ENCODE peak calls at places on chromosomes 3 and 15, in five cellular contexts. One of them, this sample, is unnamed.

GRCh38 chr3:47571391-47572165 is 7.1 kb downstream of the CSPG5 start:
- DNase-seq in body of pancreas: no peak
- DNase-seq in IMR-90: no peak
- DNase-seq in fibroblast of lung: no peak
- DNase-seq in right atrium auricular region: no peak
- DNase-seq in this sample: no peak

GRCh38 chr15:52052076-52052935 is 33.3 kb downstream of the MAPK6 start:
- DNase-seq in body of pancreas: no peak
- DNase-seq in IMR-90: no peak
- DNase-seq in fibroblast of lung: no peak
- DNase-seq in right atrium auricular region: no peak
- DNase-seq in this sample: no peak

GRCh38 chr3:121645054-121645453 is 15.6 kb downstream of the HCLS1 start:
- DNase-seq in body of pancreas: no peak
- DNase-seq in IMR-90: no peak
- DNase-seq in fibroblast of lung: no peak
- DNase-seq in right atrium auricular region: no peak
- DNase-seq in this sample: no peak

GRCh38 chr3:171960159-171960558 is 79.2 kb upstream of the FNDC3B start:
- DNase-seq in body of pancreas: no peak
- DNase-seq in IMR-90: no peak
- DNase-seq in fibroblast of lung: no peak
- DNase-seq in right atrium auricular region: no peak
- DNase-seq in this sample: no peak

GRCh38 chr3:111998661-111999641 is at the start of gene TAGLN3:
- DNase-seq in body of pancreas: peak; percentile 42
- DNase-seq in IMR-90: no peak
- DNase-seq in fibroblast of lung: no peak
- DNase-seq in right atrium auricular region: no peak
- DNase-seq in this sample: no peak

GRCh38 chr15:52288986-52289385 is 6.6 kb downstream of the MYO5C start:
- DNase-seq in body of pancreas: no peak
- DNase-seq in IMR-90: no peak
- DNase-seq in fibroblast of lung: no peak
- DNase-seq in right atrium auricular region: no peak
- DNase-seq in this sample: no peak

GRCh38 chr3:122789585-122790273 is 3.9 kb downstream of the HSPBAP1 start:
- DNase-seq in body of pancreas: no peak
- DNase-seq in IMR-90: no peak
- DNase-seq in fibroblast of lung: no peak
- DNase-seq in right atrium auricular region: no peak
- DNase-seq in this sample: peak; percentile 54

GRCh38 chr3:175193815-175194518 is 334.8 kb downstream of the NAALADL2 start:
- DNase-seq in body of pancreas: no peak
- DNase-seq in IMR-90: peak; percentile 60
- DNase-seq in fibroblast of lung: peak; percentile 16
- DNase-seq in right atrium auricular region: no peak
- DNase-seq in this sample: peak; percentile 53

GRCh38 chr15:42069025-42069424 is 25.3 kb downstream of the PLA2G4D start:
- DNase-seq in body of pancreas: no peak
- DNase-seq in IMR-90: no peak
- DNase-seq in fibroblast of lung: no peak
- DNase-seq in right atrium auricular region: no peak
- DNase-seq in this sample: no peak

GRCh38 chr3:63814300-63814699 is 4.8 kb upstream of the C3orf49 start:
- DNase-seq in body of pancreas: no peak
- DNase-seq in IMR-90: peak; percentile 18
- DNase-seq in fibroblast of lung: peak; percentile 31
- DNase-seq in right atrium auricular region: no peak
- DNase-seq in this sample: no peak

GRCh38 chr3:49901351-49902339 is 2.0 kb downstream of the MST1R start:
- DNase-seq in body of pancreas: no peak
- DNase-seq in IMR-90: peak; percentile 23
- DNase-seq in fibroblast of lung: peak; percentile 34
- DNase-seq in right atrium auricular region: no peak
- DNase-seq in this sample: no peak

GRCh38 chr3:38003371-38003816 is 12.8 kb downstream of the VILL start:
- DNase-seq in body of pancreas: peak; percentile 67
- DNase-seq in IMR-90: peak; percentile 33
- DNase-seq in fibroblast of lung: peak; percentile 28
- DNase-seq in right atrium auricular region: peak; percentile 78
- DNase-seq in this sample: no peak

GRCh38 chr3:169764164-169764452 is 752 bp downstream of the TERC start:
- DNase-seq in body of pancreas: no peak
- DNase-seq in IMR-90: peak; percentile 29
- DNase-seq in fibroblast of lung: peak; percentile 68
- DNase-seq in right atrium auricular region: no peak
- DNase-seq in this sample: no peak

GRCh38 chr15:57457726-57458125 is 81.4 kb downstream of the CGNL1 start:
- DNase-seq in body of pancreas: no peak
- DNase-seq in IMR-90: no peak
- DNase-seq in fibroblast of lung: no peak
- DNase-seq in right atrium auricular region: no peak
- DNase-seq in this sample: no peak

GRCh38 chr3:52742418-52743041 is 28.2 kb downstream of the NEK4 start:
- DNase-seq in body of pancreas: no peak
- DNase-seq in IMR-90: peak; percentile 34
- DNase-seq in fibroblast of lung: peak; percentile 54
- DNase-seq in right atrium auricular region: no peak
- DNase-seq in this sample: peak; percentile 22

GRCh38 chr3:136305879-136306278 is 55.7 kb downstream of the PCCB start:
- DNase-seq in body of pancreas: no peak
- DNase-seq in IMR-90: peak; percentile 70
- DNase-seq in fibroblast of lung: peak; percentile 79
- DNase-seq in right atrium auricular region: no peak
- DNase-seq in this sample: no peak
- TF ChIP-seq CTCF in body of pancreas: no peak
- TF ChIP-seq CTCF in IMR-90: peak; percentile 87
- TF ChIP-seq CTCF in fibroblast of lung: peak; percentile 76
- TF ChIP-seq CTCF in right atrium auricular region: no peak
- TF ChIP-seq CTCF in this sample: no peak

GRCh38 chr3:64838150-64838735 is 150.4 kb upstream of the ADAMTS9 start:
- DNase-seq in body of pancreas: no peak
- DNase-seq in IMR-90: no peak
- DNase-seq in fibroblast of lung: no peak
- DNase-seq in right atrium auricular region: no peak
- DNase-seq in this sample: no peak
- H3K27ac ChIP-seq in body of pancreas: no peak overlapping the region
- H3K27ac ChIP-seq in IMR-90: no peak overlapping the region
- H3K27ac ChIP-seq in fibroblast of lung: no peak overlapping the region
- H3K27ac ChIP-seq in right atrium auricular region: no peak overlapping the region
- H3K27ac ChIP-seq in this sample: no peak overlapping the region

GRCh38 chr15:89673162-89673506 is 6.0 kb downstream of the PLIN1 start:
- DNase-seq in body of pancreas: no peak
- DNase-seq in IMR-90: no peak
- DNase-seq in fibroblast of lung: no peak
- DNase-seq in right atrium auricular region: peak; percentile 30
- DNase-seq in this sample: no peak
- TF ChIP-seq CTCF in body of pancreas: no peak
- TF ChIP-seq CTCF in IMR-90: peak; percentile 28
- TF ChIP-seq CTCF in fibroblast of lung: peak; percentile 50
- TF ChIP-seq CTCF in right atrium auricular region: peak; percentile 31
- TF ChIP-seq CTCF in this sample: no peak

GRCh38 chr3:194657439-194657838 is 14.6 kb downstream of the LSG1 start:
- DNase-seq in body of pancreas: no peak
- DNase-seq in IMR-90: no peak
- DNase-seq in fibroblast of lung: no peak
- DNase-seq in right atrium auricular region: no peak
- DNase-seq in this sample: no peak
- H3K27ac ChIP-seq in body of pancreas: no peak overlapping the region
- H3K27ac ChIP-seq in IMR-90: no peak overlapping the region
- H3K27ac ChIP-seq in fibroblast of lung: no peak overlapping the region
- H3K27ac ChIP-seq in right atrium auricular region: no peak overlapping the region
- H3K27ac ChIP-seq in this sample: no peak overlapping the region

GRCh38 chr3:106631378-106632083 is 745.7 kb upstream of the CCDC54 start:
- DNase-seq in body of pancreas: no peak
- DNase-seq in IMR-90: no peak
- DNase-seq in fibroblast of lung: no peak
- DNase-seq in right atrium auricular region: no peak
- DNase-seq in this sample: no peak

GRCh38 chr3:106629215-106629832 is 747.9 kb upstream of the CCDC54 start:
- DNase-seq in body of pancreas: no peak
- DNase-seq in IMR-90: no peak
- DNase-seq in fibroblast of lung: no peak
- DNase-seq in right atrium auricular region: no peak
- DNase-seq in this sample: no peak

GRCh38 chr3:106624154-106624553 is 753.1 kb upstream of the CCDC54 start:
- DNase-seq in body of pancreas: no peak
- DNase-seq in IMR-90: no peak
- DNase-seq in fibroblast of lung: no peak
- DNase-seq in right atrium auricular region: no peak
- DNase-seq in this sample: no peak

DNA sequence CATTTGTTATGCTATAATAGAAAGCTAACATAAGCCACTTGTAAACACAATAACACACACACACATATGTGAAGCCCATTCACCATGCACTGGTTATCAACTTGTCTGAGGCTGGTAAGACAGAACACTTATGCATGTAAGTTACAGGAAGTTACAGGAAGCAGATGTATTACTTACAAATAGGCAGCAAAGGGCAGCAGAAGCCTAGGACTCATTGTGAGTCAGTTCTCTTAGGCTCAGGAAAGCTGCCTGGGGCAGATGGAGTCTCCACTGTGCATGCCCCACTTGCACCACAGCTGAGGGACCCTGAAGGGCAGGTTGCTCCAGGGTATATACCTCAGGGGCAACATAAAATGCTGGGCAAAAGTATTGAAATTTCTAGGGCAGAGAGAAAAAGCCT is 748.8 kb upstream of the CCDC54 start:
- DNase-seq in body of pancreas: no peak
- DNase-seq in IMR-90: peak; percentile 78
- DNase-seq in fibroblast of lung: peak; percentile 61
- DNase-seq in right atrium auricular region: no peak
- DNase-seq in this sample: no peak
- TF ChIP-seq CTCF in body of pancreas: no peak
- TF ChIP-seq CTCF in IMR-90: peak; percentile 38
- TF ChIP-seq CTCF in fibroblast of lung: peak; percentile 4
- TF ChIP-seq CTCF in right atrium auricular region: no peak
- TF ChIP-seq CTCF in this sample: no peak

DNA sequence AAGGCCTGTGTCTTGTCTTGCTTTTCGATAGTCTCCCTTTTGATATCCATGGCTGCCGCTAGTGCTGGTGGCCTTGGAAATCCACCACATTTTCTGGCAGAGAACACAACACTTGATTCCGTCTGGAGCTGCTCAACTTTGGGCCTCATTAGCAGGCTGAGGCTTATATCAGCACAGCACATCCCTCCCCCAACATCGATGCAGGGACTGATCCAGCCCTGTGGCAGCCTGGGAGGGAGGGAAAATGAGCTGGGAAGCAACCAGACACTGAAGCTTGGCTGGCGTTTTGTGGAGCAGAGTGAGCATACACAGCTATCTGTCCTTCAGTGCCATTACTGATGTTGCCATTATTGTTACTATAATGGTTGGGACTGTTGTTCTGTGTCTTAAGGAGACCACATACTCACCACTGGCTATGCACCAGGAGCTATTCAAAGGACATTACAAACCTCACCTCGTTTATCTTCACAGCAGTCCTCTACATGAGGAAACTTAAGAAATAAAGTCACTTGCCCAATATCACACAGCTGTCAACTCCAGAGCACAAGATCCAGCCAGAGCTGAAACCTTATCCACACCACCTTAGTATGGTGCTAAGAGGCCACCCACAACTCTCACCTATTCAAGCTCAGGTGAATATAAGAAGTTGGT is 102.9 kb downstream of the SUCLG2 start:
- DNase-seq in body of pancreas: no peak
- DNase-seq in IMR-90: no peak
- DNase-seq in fibroblast of lung: no peak
- DNase-seq in right atrium auricular region: no peak
- DNase-seq in this sample: no peak
- H3K27ac ChIP-seq in body of pancreas: no peak overlapping the region
- H3K27ac ChIP-seq in IMR-90: no peak overlapping the region
- H3K27ac ChIP-seq in fibroblast of lung: no peak overlapping the region
- H3K27ac ChIP-seq in right atrium auricular region: no peak overlapping the region
- H3K27ac ChIP-seq in this sample: no peak overlapping the region

GRCh38 chr3:115169808-115170207 is 22.7 kb upstream of the ZBTB20 start:
- DNase-seq in body of pancreas: no peak
- DNase-seq in IMR-90: no peak
- DNase-seq in fibroblast of lung: peak; percentile 26
- DNase-seq in right atrium auricular region: no peak
- DNase-seq in this sample: no peak
- TF ChIP-seq CTCF in body of pancreas: no peak
- TF ChIP-seq CTCF in IMR-90: peak; percentile 44
- TF ChIP-seq CTCF in fibroblast of lung: no peak
- TF ChIP-seq CTCF in right atrium auricular region: peak; percentile 59
- TF ChIP-seq CTCF in this sample: peak; percentile 38

DNA sequence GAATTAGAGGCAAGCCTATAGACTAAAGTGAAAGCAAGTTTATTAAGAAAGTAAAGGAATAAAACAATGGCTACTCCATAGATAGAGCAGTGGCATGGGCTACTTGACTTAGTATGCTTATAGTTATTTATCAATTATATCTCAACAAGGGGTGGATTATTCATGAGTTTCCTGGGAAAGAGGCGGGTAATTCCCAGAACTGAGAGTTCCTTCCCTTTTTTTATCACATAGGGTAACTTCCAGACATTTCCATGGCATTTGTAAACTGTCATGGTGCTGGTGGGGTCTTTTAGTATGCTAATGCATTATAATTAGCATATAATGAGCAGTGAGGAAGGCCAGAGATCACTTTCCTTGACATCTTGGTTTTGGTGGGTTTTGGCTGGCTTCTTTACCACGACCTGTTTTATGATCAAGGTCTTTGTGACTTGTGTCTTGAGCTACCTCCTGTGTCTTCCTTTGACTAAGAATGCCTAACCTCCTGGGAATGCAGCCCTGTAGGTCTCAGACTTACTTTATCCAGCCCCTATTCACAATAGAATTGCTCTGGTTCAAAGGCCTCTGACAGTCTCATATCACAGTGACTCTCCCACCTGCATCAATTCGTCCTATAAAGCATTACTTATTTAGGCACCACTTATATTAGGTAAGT is 35.3 kb upstream of the PLSCR2 start:
- DNase-seq in body of pancreas: no peak
- DNase-seq in IMR-90: no peak
- DNase-seq in fibroblast of lung: no peak
- DNase-seq in right atrium auricular region: no peak
- DNase-seq in this sample: no peak
- H3K27ac ChIP-seq in body of pancreas: no peak overlapping the region
- H3K27ac ChIP-seq in IMR-90: no peak overlapping the region
- H3K27ac ChIP-seq in fibroblast of lung: no peak overlapping the region
- H3K27ac ChIP-seq in right atrium auricular region: no peak overlapping the region
- H3K27ac ChIP-seq in this sample: no peak overlapping the region

This sample was measured in RWPE1.